ENCODE peak calls at places on chromosome 14, in six cellular contexts. Y is A673, R is psoas muscle, G is left ventricle myocardium inferior, P is ovary, W is right cardiac atrium. M is an unnamed sample.

GRCh38 chr14:34043627-34044372 is 92.9 kb upstream of the EGLN3 start:
- DNase-seq in Y (no peak), R (no peak), G (no peak), P (no peak), W (no peak), M (no peak)

GRCh38 chr14:56131865-56132830 is 13.9 kb downstream of the PELI2 start:
- DNase-seq in Y (no peak), R (no peak), G (no peak), P (no peak), W (no peak), M (no peak)

GRCh38 chr14:70257526-70257925 is 68.8 kb upstream of the SLC8A3 start:
- DNase-seq in Y (peak), R (peak), G (no peak), P (no peak), W (no peak), M (no peak)

GRCh38 chr14:54572316-54572715 is 5.4 kb downstream of the SAMD4A start:
- DNase-seq in Y (peak), R (no peak), G (no peak), P (no peak), W (no peak), M (no peak)

GRCh38 chr14:68703093-68703492 is 89.8 kb downstream of the ZFP36L1 start:
- DNase-seq in Y (no peak), R (peak), G (no peak), P (no peak), W (peak), M (no peak)

GRCh38 chr14:55556929-55557623 is 22.9 kb upstream of the KTN1 start:
- DNase-seq in Y (peak), R (peak), G (peak), P (no peak), W (peak), M (no peak)

GRCh38 chr14:67517083-67517482 is 16.0 kb upstream of the PLEKHH1 start:
- DNase-seq in Y (no peak), R (no peak), G (peak), P (no peak), W (peak), M (no peak)

GRCh38 chr14:42806909-42807315 is 1200.2 kb downstream of the LRFN5 start:
- DNase-seq in Y (no peak), R (no peak), G (no peak), P (no peak), W (no peak), M (no peak)

GRCh38 chr14:59271734-59272133 is 83.3 kb downstream of the DAAM1 start:
- DNase-seq in Y (no peak), R (no peak), G (no peak), P (no peak), W (no peak), M (no peak)

GRCh38 chr14:35341454-35342159 is 49.4 kb downstream of the PSMA6 start:
- DNase-seq in Y (peak), R (peak), G (peak), P (peak), W (peak), M (no peak)

GRCh38 chr14:51990488-51990887 is 1.1 kb downstream of the RTRAF start:
- DNase-seq in Y (no peak), R (no peak), G (no peak), P (no peak), W (no peak), M (no peak)

GRCh38 chr14:38255673-38256357 is at the start of gene CLEC14A:
- DNase-seq in Y (no peak), R (peak), G (peak), P (no peak), W (peak), M (no peak)
- H3K27ac ChIP-seq in Y (no peak), R (peak), G (peak), P (no peak), W (peak), M (no peak)

GRCh38 chr14:89621791-89622638 is 205.0 kb upstream of the FOXN3 start:
- DNase-seq in Y (no peak), R (no peak), G (no peak), P (no peak), W (no peak), M (no peak)

GRCh38 chr14:89619616-89620273 is 202.7 kb upstream of the FOXN3 start:
- DNase-seq in Y (no peak), R (no peak), G (no peak), P (no peak), W (no peak), M (no peak)

GRCh38 chr14:89618821-89619551 is 202.0 kb upstream of the FOXN3 start:
- DNase-seq in Y (peak), R (peak), G (peak), P (peak), W (peak), M (no peak)

GRCh38 chr14:89621009-89621421 is 204.0 kb upstream of the FOXN3 start:
- DNase-seq in Y (no peak), R (no peak), G (no peak), P (no peak), W (no peak), M (no peak)

GRCh38 chr14:89620436-89620835 is 203.4 kb upstream of the FOXN3 start:
- DNase-seq in Y (no peak), R (no peak), G (no peak), P (no peak), W (no peak), M (no peak)
- H3K27ac ChIP-seq in Y (no peak), R (no peak), G (no peak), P (no peak), W (no peak), M (no peak)

GRCh38 chr14:53390008-53390407 is 236.9 kb upstream of the DDHD1 start:
- DNase-seq in Y (no peak), R (no peak), G (no peak), P (no peak), W (no peak), M (no peak)

GRCh38 chr14:53386359-53386758 is 233.2 kb upstream of the DDHD1 start:
- DNase-seq in Y (no peak), R (no peak), G (no peak), P (no peak), W (no peak), M (no peak)

GRCh38 chr14:53391631-53392030 is 238.5 kb upstream of the DDHD1 start:
- DNase-seq in Y (peak), R (no peak), G (no peak), P (no peak), W (no peak), M (no peak)

GRCh38 chr14:53389207-53389606 is 236.1 kb upstream of the DDHD1 start:
- DNase-seq in Y (no peak), R (no peak), G (no peak), P (no peak), W (no peak), M (no peak)

GRCh38 chr14:53391156-53391555 is 238.0 kb upstream of the DDHD1 start:
- DNase-seq in Y (peak), R (no peak), G (no peak), P (peak), W (no peak), M (no peak)
- H3K27ac ChIP-seq in Y (no peak), R (no peak), G (no peak), P (no peak), W (no peak), M (no peak)

GRCh38 chr14:53539489-53540126 is 386.5 kb upstream of the DDHD1 start:
- DNase-seq in Y (peak), R (peak), G (peak), P (peak), W (peak), M (no peak)
- H3K27ac ChIP-seq in Y (no peak), R (no peak), G (peak), P (no peak), W (no peak), M (no peak)

GRCh38 chr14:65079201-65079600 is 23.1 kb downstream of the MAX start:
- DNase-seq in Y (no peak), R (no peak), G (no peak), P (no peak), W (no peak), M (no peak)
- H3K27ac ChIP-seq in Y (no peak), R (peak), G (peak), P (no peak), W (peak), M (no peak)

GRCh38 chr14:99562848-99563748 is 40.9 kb downstream of the CCDC85C start:
- DNase-seq in Y (no peak), R (peak), G (peak), P (peak), W (peak), M (no peak)

GRCh38 chr14:99565383-99565782 is 38.6 kb downstream of the CCDC85C start:
- DNase-seq in Y (no peak), R (no peak), G (no peak), P (no peak), W (no peak), M (no peak)

GRCh38 chr14:99564903-99565259 is 39.1 kb downstream of the CCDC85C start:
- DNase-seq in Y (no peak), R (no peak), G (no peak), P (no peak), W (no peak), M (no peak)

GRCh38 chr14:99564256-99564902 is 39.6 kb downstream of the CCDC85C start:
- DNase-seq in Y (peak), R (no peak), G (peak), P (peak), W (peak), M (no peak)

DNA sequence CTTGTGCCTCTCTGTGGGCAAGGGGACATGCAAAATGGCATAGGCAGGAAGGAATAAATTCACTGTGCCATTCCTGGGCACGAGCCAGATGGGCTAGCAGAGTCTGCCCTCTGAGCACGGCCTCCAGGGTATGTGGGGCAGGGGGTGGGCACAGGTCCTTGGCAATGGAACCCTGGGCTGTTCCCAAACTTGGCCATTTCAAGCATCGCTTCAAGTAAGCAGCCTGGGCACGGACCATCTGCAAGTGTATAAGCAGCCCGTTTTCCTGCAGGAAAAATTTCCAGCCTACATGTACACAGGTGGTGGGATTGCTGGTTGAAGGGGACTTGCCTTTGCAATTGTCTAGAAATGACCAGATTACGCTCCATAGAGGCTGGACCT is 40.3 kb downstream of the CCDC85C start:
- DNase-seq in Y (no peak), R (no peak), G (no peak), P (no peak), W (no peak), M (no peak)
- H3K27ac ChIP-seq in Y (no peak), R (no peak), G (peak), P (no peak), W (no peak), M (no peak)

GRCh38 chr14:50834802-50835276 is 3.9 kb upstream of the NIN start:
- DNase-seq in Y (no peak), R (no peak), G (no peak), P (no peak), W (no peak), M (no peak)
- H3K27ac ChIP-seq in Y (no peak), R (no peak), G (no peak), P (no peak), W (no peak), M (no peak)

DNA sequence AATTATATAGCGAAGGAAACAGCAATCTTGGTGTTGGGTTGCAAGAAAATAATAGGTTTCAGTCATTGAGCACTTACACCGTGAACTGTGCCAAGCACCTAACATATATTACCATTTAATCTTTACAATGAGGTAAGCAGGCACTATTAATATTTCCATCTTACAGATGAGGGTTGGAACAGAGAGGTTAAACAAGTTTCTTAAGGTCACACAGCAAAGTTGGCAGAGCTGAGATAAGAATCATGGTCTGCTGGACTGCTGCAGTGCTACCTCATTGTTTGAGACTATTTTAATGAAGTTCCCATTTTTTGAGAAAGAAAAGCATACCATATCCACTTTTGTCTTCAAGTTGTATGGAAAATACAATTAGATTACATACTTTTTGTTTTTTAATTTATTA is 1.7 kb downstream of the ERG28 start:
- DNase-seq in Y (no peak), R (no peak), G (no peak), P (no peak), W (no peak), M (no peak)
- H3K27ac ChIP-seq in Y (no peak), R (peak), G (no peak), P (no peak), W (no peak), M (no peak)

GRCh38 chr14:101731187-101732080 is 30.1 kb upstream of the PPP2R5C start:
- DNase-seq in Y (peak), R (peak), G (no peak), P (no peak), W (peak), M (no peak)

GRCh38 chr14:101732128-101732527 is 29.4 kb upstream of the PPP2R5C start:
- DNase-seq in Y (no peak), R (no peak), G (no peak), P (no peak), W (no peak), M (no peak)

GRCh38 chr14:101729382-101729781 is 32.1 kb upstream of the PPP2R5C start:
- DNase-seq in Y (no peak), R (no peak), G (no peak), P (no peak), W (no peak), M (no peak)

GRCh38 chr14:101733211-101733610 is 28.3 kb upstream of the PPP2R5C start:
- DNase-seq in Y (peak), R (no peak), G (no peak), P (no peak), W (no peak), M (no peak)

GRCh38 chr14:101730626-101731186 is 30.8 kb upstream of the PPP2R5C start:
- DNase-seq in Y (no peak), R (no peak), G (no peak), P (no peak), W (no peak), M (no peak)
- H3K27ac ChIP-seq in Y (no peak), R (no peak), G (peak), P (no peak), W (peak), M (no peak)

M was measured in SK-N-MC.